ENCODE peak calls at places on chromosomes 3 and 15, in four cellular contexts. L is AG04450; B is upper lobe of right lung; M is CD8-positive, alpha-beta T cell. J is an unnamed sample.

GRCh38 chr15:87118424-87118823 is 1038.8 kb downstream of the AGBL1 start:
- DNase-seq in L (no peak), B (no peak), M (no peak), J (no peak)

GRCh38 chr15:60083318-60083717 is 79.2 kb downstream of the FOXB1 start:
- DNase-seq in L (no peak), B (no peak), M (no peak), J (no peak)

GRCh38 chr3:72274511-72275295 is 489.8 kb upstream of the PROK2 start:
- DNase-seq in L (peak), B (no peak), M (no peak), J (no peak)

GRCh38 chr3:189588061-189588817 is 43.0 kb upstream of the TP63 start:
- DNase-seq in L (no peak), B (no peak), M (no peak), J (no peak)

GRCh38 chr3:106013971-106014370 is 145.2 kb upstream of the CBLB start:
- DNase-seq in L (peak), B (no peak), M (no peak), J (no peak)

GRCh38 chr3:8540456-8540855 is 38.8 kb downstream of the LMCD1 start:
- DNase-seq in L (no peak), B (no peak), M (no peak), J (no peak)

GRCh38 chr15:55712363-55712762 is 30.6 kb downstream of the PRTG start:
- DNase-seq in L (no peak), B (no peak), M (no peak), J (no peak)

GRCh38 chr15:40762919-40763800 is 708 bp upstream of the GCHFR start:
- DNase-seq in L (no peak), B (peak), M (peak), J (no peak)

GRCh38 chr15:25905140-25905539 is 42.0 kb upstream of the ATP10A start:
- DNase-seq in L (peak), B (peak), M (no peak), J (no peak)

GRCh38 chr15:58839485-58839884 is 68.4 kb downstream of the MINDY2 start:
- DNase-seq in L (no peak), B (no peak), M (no peak), J (peak)

GRCh38 chr3:60555704-60556340 is 695.4 kb downstream of the FHIT start:
- DNase-seq in L (peak), B (no peak), M (no peak), J (no peak)

GRCh38 chr3:10442151-10442795 is 63.1 kb downstream of the ATP2B2 start:
- DNase-seq in L (no peak), B (no peak), M (no peak), J (no peak)

GRCh38 chr15:42914728-42915497 is 5.7 kb downstream of the TTBK2 start:
- DNase-seq in L (no peak), B (no peak), M (no peak), J (no peak)

GRCh38 chr15:94110476-94111130 is 120.8 kb upstream of the MCTP2 start:
- DNase-seq in L (peak), B (no peak), M (no peak), J (no peak)

GRCh38 chr3:145963111-145963510 is 197.9 kb downstream of the PLOD2 start:
- DNase-seq in L (no peak), B (no peak), M (no peak), J (no peak)

GRCh38 chr15:96350884-96351639 is 20.6 kb downstream of the NR2F2 start:
- DNase-seq in L (no peak), B (no peak), M (no peak), J (no peak)

GRCh38 chr3:143081365-143081764 is 38.2 kb upstream of the CHST2 start:
- DNase-seq in L (no peak), B (no peak), M (no peak), J (no peak)

GRCh38 chr15:76871930-76872329 is 33.2 kb downstream of the SCAPER start:
- DNase-seq in L (no peak), B (no peak), M (no peak), J (no peak)

GRCh38 chr3:122793568-122794416 is at the start of gene HSPBAP1:
- DNase-seq in L (peak), B (peak), M (peak), J (peak)

GRCh38 chr15:70522323-70522966 is 240.9 kb downstream of the UACA start:
- DNase-seq in L (no peak), B (no peak), M (no peak), J (no peak)

GRCh38 chr15:60752973-60753720 is 274.2 kb upstream of the ICE2 start:
- DNase-seq in L (no peak), B (no peak), M (no peak), J (no peak)

GRCh38 chr15:29268706-29269484 is 727 bp downstream of the NSMCE3 start:
- DNase-seq in L (no peak), B (peak), M (no peak), J (peak)

GRCh38 chr15:56732135-56732880 is 1.0 kb downstream of the ZNF280D start:
- DNase-seq in L (no peak), B (no peak), M (no peak), J (peak)

DNA sequence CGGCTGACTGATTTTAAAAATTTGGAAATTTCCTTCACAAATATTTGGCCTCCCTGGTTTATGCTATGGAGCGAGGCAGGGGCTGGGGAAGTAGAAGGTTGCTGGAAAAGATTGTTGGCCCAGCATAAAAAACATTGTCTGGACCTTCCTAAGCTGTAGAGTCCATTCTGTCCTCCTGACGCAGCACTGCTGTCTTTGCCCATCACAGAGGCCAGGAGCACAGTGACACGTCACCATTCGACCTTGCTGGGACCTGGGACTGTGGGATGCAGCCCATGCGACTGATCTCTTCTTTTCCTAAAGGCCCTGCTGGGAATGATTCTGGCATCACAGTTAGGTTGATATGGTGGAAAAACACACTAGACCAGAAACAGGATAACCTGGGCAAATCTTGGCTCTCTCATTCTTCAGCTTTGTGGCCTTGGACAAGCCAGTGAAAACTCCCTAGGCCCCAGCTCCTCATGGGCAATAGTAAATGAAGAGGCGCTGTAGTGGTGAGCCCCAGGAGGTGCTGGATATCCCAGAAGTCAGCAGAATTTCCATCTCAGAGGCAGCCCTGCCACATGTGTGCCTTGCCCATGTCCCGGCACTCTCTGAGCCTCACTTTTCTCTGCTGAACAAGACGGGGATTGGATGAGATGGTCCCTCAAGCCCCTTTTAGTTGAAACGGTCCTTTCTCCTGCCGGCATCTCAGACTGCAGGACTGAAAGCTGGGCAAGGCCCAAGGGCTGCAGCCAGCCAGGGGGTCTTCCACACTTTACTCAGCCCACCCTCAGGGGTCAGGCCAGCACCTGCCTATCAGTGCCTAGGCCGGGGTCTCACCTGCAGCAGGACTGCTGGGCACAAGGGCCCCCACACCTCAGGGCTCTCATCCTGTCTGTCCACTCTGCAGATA is 69.6 kb downstream of the SENP2 start:
- DNase-seq in L (no peak), B (no peak), M (no peak), J (no peak)
- H3K4me3 ChIP-seq in L (no peak), B (no peak), M (no peak), J (no peak)

DNA sequence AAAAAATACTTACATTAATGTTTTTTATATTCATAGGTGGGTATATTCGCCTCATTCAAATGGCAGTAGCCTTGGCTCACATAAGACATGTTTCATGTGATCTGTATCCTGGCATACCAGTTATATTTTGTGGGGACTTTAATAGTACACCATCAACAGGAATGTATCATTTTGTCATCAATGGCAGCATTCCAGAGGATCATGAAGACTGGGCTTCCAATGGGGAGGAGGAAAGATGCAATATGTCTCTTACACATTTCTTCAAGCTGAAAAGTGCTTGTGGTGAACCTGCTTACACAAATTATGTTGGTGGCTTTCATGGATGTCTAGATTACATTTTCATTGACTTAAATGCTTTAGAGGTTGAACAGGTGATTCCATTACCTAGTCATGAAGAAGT is 3.5 kb downstream of the PDE12 start:
- DNase-seq in L (no peak), B (no peak), M (no peak), J (no peak)
- H3K4me3 ChIP-seq in L (no peak), B (no peak), M (no peak), J (no peak)

DNA sequence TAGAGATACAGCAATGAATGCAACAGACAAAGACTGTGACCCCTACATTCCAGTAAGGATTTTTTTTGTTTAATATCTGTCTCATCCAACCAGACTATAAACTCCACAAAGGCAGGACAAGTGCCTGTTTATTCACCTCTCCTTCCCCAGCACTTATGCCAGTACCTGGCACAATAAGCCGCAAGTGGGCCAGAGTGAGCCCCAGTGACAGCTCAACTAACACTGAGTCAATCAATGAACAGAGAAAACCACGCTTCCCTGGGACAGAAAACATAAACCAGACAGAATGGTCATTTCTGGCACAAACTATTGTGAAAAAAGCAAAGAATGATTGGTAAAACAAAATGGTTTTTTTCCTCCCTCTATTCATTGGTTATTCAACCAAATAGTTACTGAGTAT is 52.2 kb downstream of the RYK start:
- DNase-seq in L (no peak), B (no peak), M (no peak), J (no peak)
- H3K4me3 ChIP-seq in L (no peak), B (no peak), M (no peak), J (no peak)

GRCh38 chr3:52536112-52536368 is 365 bp upstream of the UQCC5 start:
- DNase-seq in L (no peak), B (no peak), M (no peak), J (no peak)

GRCh38 chr3:52537165-52537635 is 795 bp downstream of the UQCC5 start:
- DNase-seq in L (no peak), B (no peak), M (no peak), J (no peak)

GRCh38 chr3:52539010-52539653 is 2.7 kb downstream of the UQCC5 start:
- DNase-seq in L (no peak), B (no peak), M (no peak), J (no peak)

GRCh38 chr3:52536369-52537164 is at the start of gene UQCC5:
- DNase-seq in L (peak), B (peak), M (peak), J (peak)

DNA sequence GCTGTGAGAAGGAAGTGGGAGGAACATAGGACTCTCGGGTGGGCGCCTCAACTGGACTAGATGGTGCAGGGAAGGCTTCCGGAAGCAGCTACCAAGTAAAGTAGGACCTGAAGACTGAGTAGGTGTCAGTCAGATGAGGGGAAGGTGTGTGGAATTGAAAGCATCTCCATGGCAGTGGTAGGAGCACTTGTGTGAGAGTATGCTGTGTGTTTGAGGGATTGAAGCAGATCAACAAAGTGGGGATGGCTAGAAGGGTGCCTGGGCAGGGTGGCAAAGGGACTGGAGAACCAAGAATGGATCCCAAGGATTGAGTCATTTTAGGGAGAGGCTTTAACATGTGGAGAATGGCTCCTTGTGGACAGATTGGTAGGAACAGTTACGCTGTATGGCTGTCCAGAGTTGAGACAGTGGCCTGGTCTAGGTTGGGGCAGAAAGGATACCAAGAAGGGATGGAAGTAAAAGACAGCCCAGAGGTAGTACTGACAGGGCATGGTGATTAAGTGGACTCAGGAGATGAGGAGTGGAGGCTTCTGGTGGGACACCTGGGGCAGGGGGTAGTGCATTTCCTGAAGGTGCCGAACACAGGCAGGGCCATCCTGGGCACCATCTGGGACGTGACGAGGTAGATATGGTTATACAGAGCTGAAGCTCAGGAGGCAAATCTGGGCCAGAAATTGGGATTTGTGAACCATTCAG is 1.5 kb downstream of the UQCC5 start:
- DNase-seq in L (no peak), B (no peak), M (peak), J (no peak)
- H3K4me3 ChIP-seq in L (peak), B (peak), M (peak), J (peak)

GRCh38 chr3:47266709-47267489 is 15.7 kb downstream of the KIF9 start:
- DNase-seq in L (peak), B (no peak), M (peak), J (peak)
- H3K4me3 ChIP-seq in L (no peak), B (no peak), M (no peak), J (no peak)

DNA sequence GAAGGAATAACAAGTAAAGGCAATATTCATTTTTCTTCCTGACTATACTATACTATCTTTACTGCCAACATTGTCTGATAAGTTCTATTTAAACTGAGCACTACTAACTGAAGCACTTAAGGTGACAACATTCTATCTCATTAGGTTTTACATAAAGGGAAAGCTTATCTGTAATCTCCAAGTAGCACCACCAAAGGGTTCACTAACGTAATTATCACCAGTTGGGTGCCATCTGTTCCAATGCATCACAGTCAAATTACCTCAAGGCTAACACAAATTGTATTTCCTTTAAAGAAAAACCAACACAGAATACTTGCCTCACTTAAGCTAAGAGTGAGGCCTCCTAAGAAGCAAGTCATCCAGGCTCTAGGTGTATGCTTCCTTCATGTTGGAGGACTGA is 453.8 kb downstream of the RAP2B start:
- DNase-seq in L (no peak), B (no peak), M (no peak), J (peak)
- H3K4me3 ChIP-seq in L (no peak), B (no peak), M (no peak), J (no peak)